ENCODE peak calls at places on chromosomes 6 and 20, in ten cellular contexts. One of them, this sample, is unnamed.
A peak's percentile ranks its signal among the peaks of the same experiment; 100 is the strongest.

GRCh38 chr20:38128691-38129090 is 36.4 kb downstream of the TGM2 start:
- DNase-seq in A549: no peak
- DNase-seq in CD8-positive, alpha-beta T cell: no peak
- DNase-seq in iris pigment epithelial cell: no peak
- DNase-seq in GM10248: no peak
- DNase-seq in B cell: no peak
- DNase-seq in PC-3: no peak
- DNase-seq in RCC 7860: no peak
- DNase-seq in H54: no peak
- DNase-seq in AG08396: no peak
- DNase-seq in this sample: no peak

GRCh38 chr20:17525650-17526049 is 5.5 kb downstream of the BFSP1 start:
- DNase-seq in A549: peak; percentile 46
- DNase-seq in CD8-positive, alpha-beta T cell: no peak
- DNase-seq in iris pigment epithelial cell: peak; percentile 44
- DNase-seq in GM10248: no peak
- DNase-seq in B cell: no peak
- DNase-seq in PC-3: peak; percentile 56
- DNase-seq in RCC 7860: peak; percentile 7
- DNase-seq in H54: no peak
- DNase-seq in AG08396: no peak
- DNase-seq in this sample: peak; percentile 44

GRCh38 chr6:107192739-107193296 is 77.5 kb upstream of the BEND3 start:
- DNase-seq in A549: no peak
- DNase-seq in CD8-positive, alpha-beta T cell: no peak
- DNase-seq in iris pigment epithelial cell: no peak
- DNase-seq in GM10248: no peak
- DNase-seq in B cell: no peak
- DNase-seq in PC-3: no peak
- DNase-seq in RCC 7860: no peak
- DNase-seq in H54: no peak
- DNase-seq in AG08396: no peak
- DNase-seq in this sample: no peak

GRCh38 chr6:83216806-83217205 is 23.6 kb downstream of the RWDD2A start:
- DNase-seq in A549: no peak
- DNase-seq in CD8-positive, alpha-beta T cell: no peak
- DNase-seq in iris pigment epithelial cell: peak; percentile 54
- DNase-seq in GM10248: no peak
- DNase-seq in B cell: no peak
- DNase-seq in PC-3: no peak
- DNase-seq in RCC 7860: no peak
- DNase-seq in H54: no peak
- DNase-seq in AG08396: no peak
- DNase-seq in this sample: no peak

GRCh38 chr6:49849121-49849907 is 17.0 kb downstream of the CRISP1 start:
- DNase-seq in A549: peak; percentile 17
- DNase-seq in CD8-positive, alpha-beta T cell: no peak
- DNase-seq in iris pigment epithelial cell: peak; percentile 51
- DNase-seq in GM10248: peak; percentile 36
- DNase-seq in B cell: peak; percentile 10
- DNase-seq in PC-3: peak; percentile 80
- DNase-seq in RCC 7860: peak; percentile 41
- DNase-seq in H54: no peak
- DNase-seq in AG08396: peak; percentile 27
- DNase-seq in this sample: peak; percentile 66

GRCh38 chr20:51434556-51435256 is 107.8 kb downstream of the NFATC2 start:
- DNase-seq in A549: no peak
- DNase-seq in CD8-positive, alpha-beta T cell: no peak
- DNase-seq in iris pigment epithelial cell: peak; percentile 95
- DNase-seq in GM10248: no peak
- DNase-seq in B cell: no peak
- DNase-seq in PC-3: peak; percentile 84
- DNase-seq in RCC 7860: peak; percentile 79
- DNase-seq in H54: no peak
- DNase-seq in AG08396: peak; percentile 68
- DNase-seq in this sample: no peak

GRCh38 chr20:63223121-63223825 is 7.3 kb upstream of the YTHDF1 start:
- DNase-seq in A549: peak; percentile 48
- DNase-seq in CD8-positive, alpha-beta T cell: peak; percentile 67
- DNase-seq in iris pigment epithelial cell: peak; percentile 26
- DNase-seq in GM10248: peak; percentile 66
- DNase-seq in B cell: no peak
- DNase-seq in PC-3: peak; percentile 61
- DNase-seq in RCC 7860: peak; percentile 38
- DNase-seq in H54: no peak
- DNase-seq in AG08396: peak; percentile 56
- DNase-seq in this sample: peak; percentile 70

GRCh38 chr20:53599910-53600632 is 6.4 kb upstream of the ZNF217 start:
- DNase-seq in A549: no peak
- DNase-seq in CD8-positive, alpha-beta T cell: peak; percentile 5
- DNase-seq in iris pigment epithelial cell: no peak
- DNase-seq in GM10248: no peak
- DNase-seq in B cell: no peak
- DNase-seq in PC-3: no peak
- DNase-seq in RCC 7860: no peak
- DNase-seq in H54: no peak
- DNase-seq in AG08396: no peak
- DNase-seq in this sample: no peak

GRCh38 chr6:41698350-41698781 is 37.0 kb downstream of the TFEB start:
- DNase-seq in A549: no peak
- DNase-seq in CD8-positive, alpha-beta T cell: no peak
- DNase-seq in iris pigment epithelial cell: peak; percentile 98
- DNase-seq in GM10248: no peak
- DNase-seq in B cell: no peak
- DNase-seq in PC-3: no peak
- DNase-seq in RCC 7860: no peak
- DNase-seq in H54: peak; percentile 69
- DNase-seq in AG08396: peak; percentile 62
- DNase-seq in this sample: no peak

GRCh38 chr6:150753404-150754184 is 111.9 kb upstream of the MTHFD1L start:
- DNase-seq in A549: no peak
- DNase-seq in CD8-positive, alpha-beta T cell: no peak
- DNase-seq in iris pigment epithelial cell: no peak
- DNase-seq in GM10248: no peak
- DNase-seq in B cell: no peak
- DNase-seq in PC-3: no peak
- DNase-seq in RCC 7860: no peak
- DNase-seq in H54: no peak
- DNase-seq in AG08396: no peak
- DNase-seq in this sample: no peak

GRCh38 chr6:160239929-160240690 is 18.5 kb downstream of the SLC22A2 start:
- DNase-seq in A549: no peak
- DNase-seq in CD8-positive, alpha-beta T cell: no peak
- DNase-seq in iris pigment epithelial cell: no peak
- DNase-seq in GM10248: no peak
- DNase-seq in B cell: no peak
- DNase-seq in PC-3: no peak
- DNase-seq in RCC 7860: peak; percentile 27
- DNase-seq in H54: no peak
- DNase-seq in AG08396: no peak
- DNase-seq in this sample: no peak

GRCh38 chr6:109944448-109944847 is 33.7 kb upstream of the GPR6 start:
- DNase-seq in A549: no peak
- DNase-seq in CD8-positive, alpha-beta T cell: no peak
- DNase-seq in iris pigment epithelial cell: no peak
- DNase-seq in GM10248: no peak
- DNase-seq in B cell: no peak
- DNase-seq in PC-3: peak; percentile 84
- DNase-seq in RCC 7860: no peak
- DNase-seq in H54: no peak
- DNase-seq in AG08396: no peak
- DNase-seq in this sample: no peak

GRCh38 chr6:156827382-156827781 is 50.2 kb downstream of the ARID1B start:
- DNase-seq in A549: no peak
- DNase-seq in CD8-positive, alpha-beta T cell: no peak
- DNase-seq in iris pigment epithelial cell: no peak
- DNase-seq in GM10248: no peak
- DNase-seq in B cell: no peak
- DNase-seq in PC-3: no peak
- DNase-seq in RCC 7860: no peak
- DNase-seq in H54: no peak
- DNase-seq in AG08396: no peak
- DNase-seq in this sample: no peak

GRCh38 chr6:170292778-170293164 is 1.9 kb upstream of the DLL1 start:
- DNase-seq in A549: peak; percentile 38
- DNase-seq in CD8-positive, alpha-beta T cell: no peak
- DNase-seq in iris pigment epithelial cell: no peak
- DNase-seq in GM10248: no peak
- DNase-seq in B cell: no peak
- DNase-seq in PC-3: peak; percentile 53
- DNase-seq in RCC 7860: no peak
- DNase-seq in H54: peak; percentile 30
- DNase-seq in AG08396: peak; percentile 55
- DNase-seq in this sample: peak; percentile 68

GRCh38 chr6:13696226-13696625 is 15.4 kb downstream of the RANBP9 start:
- DNase-seq in A549: no peak
- DNase-seq in CD8-positive, alpha-beta T cell: no peak
- DNase-seq in iris pigment epithelial cell: peak; percentile 77
- DNase-seq in GM10248: no peak
- DNase-seq in B cell: no peak
- DNase-seq in PC-3: peak; percentile 35
- DNase-seq in RCC 7860: peak; percentile 24
- DNase-seq in H54: no peak
- DNase-seq in AG08396: peak; percentile 57
- DNase-seq in this sample: no peak

GRCh38 chr20:25032478-25033183 is 25.3 kb downstream of the ACSS1 start:
- DNase-seq in A549: no peak
- DNase-seq in CD8-positive, alpha-beta T cell: no peak
- DNase-seq in iris pigment epithelial cell: no peak
- DNase-seq in GM10248: no peak
- DNase-seq in B cell: no peak
- DNase-seq in PC-3: no peak
- DNase-seq in RCC 7860: no peak
- DNase-seq in H54: no peak
- DNase-seq in AG08396: no peak
- DNase-seq in this sample: no peak

GRCh38 chr6:56481957-56482356 is 160.7 kb downstream of the DST start:
- DNase-seq in A549: no peak
- DNase-seq in CD8-positive, alpha-beta T cell: no peak
- DNase-seq in iris pigment epithelial cell: no peak
- DNase-seq in GM10248: no peak
- DNase-seq in B cell: no peak
- DNase-seq in PC-3: no peak
- DNase-seq in RCC 7860: no peak
- DNase-seq in H54: no peak
- DNase-seq in AG08396: no peak
- DNase-seq in this sample: no peak

GRCh38 chr6:62262283-62262682 is 23.7 kb downstream of the KHDRBS2 start:
- DNase-seq in A549: no peak
- DNase-seq in CD8-positive, alpha-beta T cell: no peak
- DNase-seq in iris pigment epithelial cell: no peak
- DNase-seq in GM10248: no peak
- DNase-seq in B cell: no peak
- DNase-seq in PC-3: no peak
- DNase-seq in RCC 7860: no peak
- DNase-seq in H54: no peak
- DNase-seq in AG08396: no peak
- DNase-seq in this sample: no peak

GRCh38 chr6:79427721-79428120 is 109.5 kb downstream of the LCA5 start:
- DNase-seq in A549: no peak
- DNase-seq in CD8-positive, alpha-beta T cell: no peak
- DNase-seq in iris pigment epithelial cell: no peak
- DNase-seq in GM10248: no peak
- DNase-seq in B cell: no peak
- DNase-seq in PC-3: no peak
- DNase-seq in RCC 7860: no peak
- DNase-seq in H54: no peak
- DNase-seq in AG08396: no peak
- DNase-seq in this sample: no peak

GRCh38 chr6:36576573-36576972 is 17.6 kb upstream of the SRSF3 start:
- DNase-seq in A549: no peak
- DNase-seq in CD8-positive, alpha-beta T cell: no peak
- DNase-seq in iris pigment epithelial cell: no peak
- DNase-seq in GM10248: no peak
- DNase-seq in B cell: no peak
- DNase-seq in PC-3: no peak
- DNase-seq in RCC 7860: no peak
- DNase-seq in H54: no peak
- DNase-seq in AG08396: no peak
- DNase-seq in this sample: no peak

GRCh38 chr6:136550045-136550329 is 235 bp downstream of the MAP7 start:
- DNase-seq in A549: peak; percentile 35
- DNase-seq in CD8-positive, alpha-beta T cell: no peak
- DNase-seq in iris pigment epithelial cell: no peak
- DNase-seq in GM10248: peak; percentile 65
- DNase-seq in B cell: peak; percentile 81
- DNase-seq in PC-3: no peak
- DNase-seq in RCC 7860: no peak
- DNase-seq in H54: no peak
- DNase-seq in AG08396: peak; percentile 77
- DNase-seq in this sample: peak; percentile 71

This sample was measured in K562.